ENCODE peak calls at places on chromosome 14, in five cellular contexts. B is MM.1S, D is left ventricle myocardium inferior, U is GM23338, C is pancreas. S is an unnamed sample. For H3K27me3 and H3K4me1, the result is how much of the 10 kb centered on the place peaks cover.

GRCh38 chr14:99124482-99125104 is 147.4 kb downstream of the BCL11B start:
- DNase-seq in U (no peak), C (no peak), D (no peak), B (no peak), S (no peak)

GRCh38 chr14:99574099-99574880 is 29.7 kb downstream of the CCDC85C start:
- DNase-seq in B (no peak), C (peak), D (peak), U (peak), S (peak)

GRCh38 chr14:69240527-69241173 is 19.3 kb upstream of the GALNT16 start:
- DNase-seq in D (no peak), B (no peak), U (no peak), C (no peak), S (no peak)

GRCh38 chr14:23183479-23183878 is at the start of gene SLC7A8:
- DNase-seq in B (no peak), U (peak), D (peak), C (peak), S (peak)

GRCh38 chr14:68676511-68676943 is 116.3 kb downstream of the ZFP36L1 start:
- DNase-seq in C (no peak), B (no peak), D (no peak), U (no peak), S (no peak)

GRCh38 chr14:68554231-68554630 is 238.6 kb downstream of the ZFP36L1 start:
- DNase-seq in B (peak), U (peak), C (peak), D (no peak), S (no peak)

GRCh38 chr14:72792051-72792788 is 101.7 kb downstream of the DPF3 start:
- DNase-seq in C (no peak), B (no peak), D (peak), U (no peak), S (no peak)

GRCh38 chr14:99289394-99290189 is 17.6 kb upstream of the BCL11B start:
- DNase-seq in C (no peak), U (no peak), D (no peak), B (no peak), S (no peak)

GRCh38 chr14:45728448-45729225 is 475.6 kb upstream of the MIS18BP1 start:
- DNase-seq in U (no peak), C (no peak), B (no peak), D (no peak), S (no peak)

GRCh38 chr14:80136358-80136757 is 74.9 kb downstream of the DIO2 start:
- DNase-seq in B (no peak), C (no peak), U (peak), D (no peak), S (no peak)

GRCh38 chr14:51805541-51805940 is 54.9 kb upstream of the GNG2 start:
- DNase-seq in D (no peak), C (no peak), B (no peak), U (peak), S (no peak)
- TF ChIP-seq CTCF in D (no peak), C (no peak), B (no peak), U (peak), S (no peak)

GRCh38 chr14:53955234-53955556 is 1.4 kb downstream of the BMP4 start:
- DNase-seq in U (peak), C (no peak), D (no peak), B (no peak), S (no peak)

GRCh38 chr14:53954551-53955233 is 1.9 kb downstream of the BMP4 start:
- DNase-seq in C (no peak), B (no peak), U (no peak), D (peak), S (no peak)

GRCh38 chr14:53955671-53956426 is 776 bp downstream of the BMP4 start:
- DNase-seq in C (no peak), U (peak), B (no peak), D (peak), S (peak)

GRCh38 chr14:53957739-53958138 is 1.1 kb upstream of the BMP4 start:
- DNase-seq in C (no peak), B (no peak), U (no peak), D (no peak), S (no peak)

GRCh38 chr14:53956427-53957201 is at the start of gene BMP4:
- DNase-seq in B (no peak), D (peak), C (peak), U (peak), S (peak)
- H3K27me3 ChIP-seq in B (under half), D (half or more), C (under half), U (half or more), S (under half)

DNA sequence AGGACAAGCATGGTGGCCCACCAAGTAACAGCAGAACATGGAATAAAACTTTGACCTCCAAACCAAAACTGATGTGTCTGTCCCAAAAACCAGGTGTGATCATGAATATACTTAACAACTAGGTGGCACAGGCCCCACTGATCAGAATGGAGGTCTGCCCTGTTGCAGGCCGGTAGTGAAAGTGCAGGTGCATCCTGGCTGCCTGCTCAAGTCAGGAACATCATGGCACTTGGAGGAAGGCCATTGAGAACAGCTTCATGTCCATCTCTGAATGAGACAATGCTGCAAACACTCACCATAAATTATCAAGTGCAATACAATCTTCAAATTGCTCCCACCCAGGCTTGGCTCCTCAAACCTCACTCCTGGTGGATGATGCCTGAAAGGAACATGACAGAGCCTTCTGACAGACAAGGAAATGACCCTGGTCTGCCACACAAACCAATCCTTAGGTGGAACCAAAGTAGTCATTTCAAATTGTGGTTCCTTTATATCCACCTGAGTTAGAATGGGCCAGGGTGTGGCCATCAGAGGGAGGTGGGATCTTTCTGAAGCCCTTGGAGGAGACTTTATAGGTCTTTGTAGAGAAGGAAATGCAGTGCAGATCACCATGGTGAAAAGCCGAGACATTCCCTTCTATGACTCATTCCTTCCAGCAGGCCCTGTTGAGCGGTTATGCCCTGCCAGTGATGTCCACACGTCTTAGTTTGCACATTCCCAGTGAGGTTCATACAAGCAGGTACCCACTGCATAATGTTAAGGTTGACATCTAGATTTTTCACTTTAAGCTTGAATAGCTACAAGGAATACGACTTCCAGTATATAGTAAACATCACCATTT is 36.0 kb downstream of the EGLN3 start:
- DNase-seq in C (no peak), U (no peak), B (peak), D (no peak), S (no peak)
- H3K4me1 ChIP-seq in C (under half), U (under half), B (under half), D (under half), S (under half)

GRCh38 chr14:39430762-39431415 is 1.3 kb downstream of the FBXO33 start:
- DNase-seq in U (no peak), C (no peak), D (no peak), B (no peak), S (no peak)

GRCh38 chr14:39423793-39424192 is 8.4 kb downstream of the FBXO33 start:
- DNase-seq in D (no peak), B (no peak), C (no peak), U (no peak), S (no peak)

GRCh38 chr14:39425947-39426346 is 6.3 kb downstream of the FBXO33 start:
- DNase-seq in B (no peak), C (no peak), D (no peak), U (no peak), S (no peak)

GRCh38 chr14:39428118-39428517 is 4.1 kb downstream of the FBXO33 start:
- DNase-seq in B (no peak), D (no peak), C (no peak), U (no peak), S (no peak)

GRCh38 chr14:39426605-39427004 is 5.6 kb downstream of the FBXO33 start:
- DNase-seq in B (peak), D (no peak), U (peak), C (no peak), S (no peak)
- TF ChIP-seq CTCF in B (peak), D (peak), U (peak), C (no peak), S (peak)

GRCh38 chr14:101031186-101031585 is 127.7 kb upstream of the RTL1 start:
- DNase-seq in B (no peak), C (no peak), D (peak), U (no peak), S (no peak)

GRCh38 chr14:101031721-101032120 is 128.2 kb upstream of the RTL1 start:
- DNase-seq in C (no peak), D (peak), B (no peak), U (no peak), S (no peak)

GRCh38 chr14:101029668-101030290 is 126.3 kb upstream of the RTL1 start:
- DNase-seq in D (peak), C (no peak), B (no peak), U (no peak), S (no peak)

GRCh38 chr14:101028971-101029667 is 125.6 kb upstream of the RTL1 start:
- DNase-seq in B (no peak), D (peak), C (no peak), U (no peak), S (no peak)

DNA sequence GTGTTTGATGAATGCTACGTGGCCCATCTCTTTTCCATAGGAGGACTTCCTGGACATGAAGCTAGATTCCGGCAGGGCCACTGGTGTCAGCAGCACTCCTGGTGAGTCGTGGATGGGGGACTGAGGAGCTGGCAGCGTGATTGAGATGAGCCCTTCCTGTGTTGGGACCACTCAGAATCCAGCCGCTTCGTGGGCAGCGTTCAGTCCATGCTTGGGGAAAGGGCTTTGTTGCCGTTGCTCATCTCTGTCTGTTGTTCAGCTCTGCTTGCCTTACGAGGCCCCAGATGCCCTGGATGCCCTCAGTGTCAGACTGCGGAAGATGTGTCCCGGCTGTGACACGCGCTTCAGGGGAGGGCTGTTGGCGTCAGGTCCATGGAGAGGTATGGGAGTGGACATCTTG is 127.1 kb upstream of the RTL1 start:
- DNase-seq in D (peak), B (no peak), U (no peak), C (no peak), S (no peak)
- H3K27me3 ChIP-seq in D (under half), B (under half), U (under half), C (under half), S (under half)

S was measured in lower lobe of right lung.